ENCODE peak calls at places on chromosomes 4 and X, in nine cellular contexts. E is lower lobe of right lung; D is left ventricle myocardium inferior; S is right lobe of liver; I is CD8-positive, alpha-beta memory T cell; R is adipocyte; W is fibroblast of lung; H is tibial artery; Z is OCI-LY7. F is an unnamed sample. For H3K4me1 and H3K36me3, the result is how much of the 10 kb centered on the place peaks cover.

GRCh38 chrX:28590394-28590793 is 3.1 kb downstream of the IL1RAPL1 start:
- DNase-seq in D (no peak), Z (no peak), R (peak), H (no peak), S (no peak), E (no peak), I (no peak), W (peak), F (no peak)

GRCh38 chr4:169243808-169244207 is 26.9 kb downstream of the SH3RF1 start:
- DNase-seq in I (no peak), E (no peak), S (no peak), H (no peak), Z (no peak), D (no peak), R (peak), W (peak), F (no peak)

GRCh38 chr4:1990348-1990645 is 18.5 kb downstream of the NELFA start:
- DNase-seq in E (no peak), H (no peak), Z (no peak), D (no peak), S (no peak), W (no peak), R (no peak), I (no peak), F (no peak)

GRCh38 chr4:11632488-11632887 is 203.8 kb upstream of the HS3ST1 start:
- DNase-seq in R (no peak), I (no peak), E (no peak), D (no peak), S (no peak), W (no peak), Z (no peak), H (no peak), F (no peak)

GRCh38 chrX:153517421-153517820 is at the start of gene ATP2B3:
- DNase-seq in D (no peak), Z (no peak), W (no peak), R (no peak), E (no peak), I (no peak), H (no peak), S (no peak), F (no peak)

GRCh38 chr4:55791666-55792065 is 27.9 kb upstream of the EXOC1L start:
- DNase-seq in W (peak), H (no peak), I (no peak), D (no peak), R (no peak), Z (no peak), E (no peak), S (no peak), F (no peak)

GRCh38 chr4:70737006-70737405 is 15.2 kb downstream of the RUFY3 start:
- DNase-seq in D (no peak), R (no peak), S (no peak), Z (peak), H (no peak), W (no peak), E (no peak), I (no peak), F (no peak)

GRCh38 chr4:83115000-83115399 is 471 bp upstream of the PLAC8 start:
- DNase-seq in W (peak), Z (no peak), R (peak), S (no peak), E (no peak), I (no peak), H (no peak), D (no peak), F (no peak)

GRCh38 chr4:150006197-150006596 is 72.0 kb upstream of the DCLK2 start:
- DNase-seq in H (no peak), W (peak), I (no peak), D (no peak), S (no peak), R (peak), E (no peak), Z (no peak), F (no peak)

GRCh38 chr4:2289311-2289954 is 27.5 kb upstream of the MXD4 start:
- DNase-seq in I (peak), D (no peak), R (no peak), E (no peak), S (no peak), Z (no peak), W (no peak), H (no peak), F (no peak)

GRCh38 chr4:87236851-87237250 is 16.4 kb upstream of the KLHL8 start:
- DNase-seq in D (no peak), H (no peak), E (no peak), Z (no peak), S (no peak), I (no peak), W (no peak), R (no peak), F (no peak)

GRCh38 chr4:160276785-160277325 is 1174.0 kb downstream of the RAPGEF2 start:
- DNase-seq in E (no peak), Z (no peak), I (no peak), R (no peak), D (no peak), H (no peak), W (no peak), S (no peak), F (no peak)

GRCh38 chrX:124211312-124211942 is 121.0 kb upstream of the TEX13D start:
- DNase-seq in S (no peak), H (no peak), R (peak), W (no peak), Z (peak), I (peak), D (no peak), E (no peak), F (no peak)

GRCh38 chr4:46818604-46819003 is 90.4 kb downstream of the COX7B2 start:
- DNase-seq in R (no peak), S (no peak), E (no peak), D (no peak), Z (no peak), I (no peak), W (no peak), H (no peak), F (no peak)

GRCh38 chrX:153726286-153727107 is 1.8 kb downstream of the ABCD1 start:
- DNase-seq in D (peak), H (peak), W (peak), Z (peak), E (peak), R (peak), I (peak), S (peak), F (no peak)

GRCh38 chr4:169492436-169493163 is 119.8 kb downstream of the NEK1 start:
- DNase-seq in I (no peak), E (no peak), R (peak), S (no peak), D (no peak), H (no peak), Z (peak), W (peak), F (no peak)

GRCh38 chr4:156998500-156999174 is 27.0 kb upstream of the PDGFC start:
- DNase-seq in I (no peak), E (no peak), D (no peak), Z (no peak), S (no peak), H (no peak), W (peak), R (no peak), F (no peak)

GRCh38 chr4:89800012-89800516 is 36.9 kb downstream of the SNCA start:
- DNase-seq in I (no peak), R (peak), H (no peak), E (no peak), D (no peak), S (no peak), W (peak), Z (no peak), F (no peak)

GRCh38 chr4:168794881-168795280 is 215.2 kb downstream of the CBR4 start:
- DNase-seq in R (no peak), S (no peak), E (no peak), I (no peak), D (no peak), H (no peak), Z (no peak), W (no peak), F (no peak)

GRCh38 chr4:168398589-168398988 is 80.0 kb upstream of the DDX60 start:
- DNase-seq in R (no peak), S (no peak), D (no peak), W (no peak), I (no peak), H (no peak), Z (peak), E (no peak), F (no peak)

GRCh38 chr4:139163806-139164206 is 13.2 kb downstream of the ELF2 start:
- DNase-seq in Z (no peak), H (no peak), I (no peak), E (no peak), D (no peak), S (no peak), R (no peak), W (no peak), F (no peak)

GRCh38 chr4:139167774-139168444 is 9.1 kb downstream of the ELF2 start:
- DNase-seq in S (no peak), R (peak), Z (peak), I (no peak), E (no peak), D (no peak), W (peak), H (no peak), F (no peak)

GRCh38 chr4:139164731-139165130 is 12.3 kb downstream of the ELF2 start:
- DNase-seq in Z (no peak), H (no peak), W (no peak), D (no peak), S (no peak), E (no peak), I (no peak), R (no peak), F (no peak)
- H3K4me1 ChIP-seq in Z (under half), H (half or more), W (under half), D (half or more), S (under half), E (half or more), I (under half), R (under half), F (under half)

DNA sequence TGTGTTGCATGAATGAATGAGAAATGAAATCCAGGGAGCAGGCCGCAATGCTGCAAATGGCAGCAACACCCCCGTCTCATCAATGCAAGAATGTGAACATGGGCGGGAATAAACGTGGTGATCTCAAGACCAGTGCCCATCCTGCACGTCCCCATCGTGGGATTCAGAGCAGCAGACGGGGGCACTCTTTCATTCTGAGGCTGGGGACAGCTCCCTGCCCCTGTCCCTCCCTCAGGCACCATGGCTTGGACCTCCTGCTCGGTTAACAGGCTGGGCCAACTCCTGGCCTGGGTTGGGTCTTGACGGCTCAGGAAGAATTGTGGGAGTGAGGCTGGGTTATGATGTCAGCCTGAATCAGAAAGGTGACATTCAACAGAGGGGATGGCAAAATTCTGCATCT is 78.9 kb downstream of the NSUN7 start:
- DNase-seq in Z (no peak), E (no peak), S (no peak), D (no peak), R (no peak), H (peak), I (no peak), W (no peak), F (no peak)
- H3K36me3 ChIP-seq in Z (under half), E (half or more), S (under half), D (half or more), R (half or more), H (half or more), I (under half), W (under half), F (under half)

GRCh38 chr4:158903472-158904043 is 134.7 kb downstream of the FNIP2 start:
- DNase-seq in D (no peak), H (no peak), S (no peak), E (no peak), Z (no peak), W (no peak), I (no peak), R (no peak), F (no peak)
- H3K4me1 ChIP-seq in D (under half), H (under half), S (under half), E (under half), Z (under half), W (under half), I (under half), R (under half), F (under half)

GRCh38 chr4:31660916-31661315 is 940.7 kb downstream of the PCDH7 start:
- DNase-seq in I (no peak), S (no peak), W (no peak), E (no peak), R (no peak), D (no peak), H (no peak), Z (no peak), F (no peak)
- H3K36me3 ChIP-seq in I (under half), S (under half), W (under half), E (under half), R (under half), D (under half), H (under half), Z (under half), F (under half)

DNA sequence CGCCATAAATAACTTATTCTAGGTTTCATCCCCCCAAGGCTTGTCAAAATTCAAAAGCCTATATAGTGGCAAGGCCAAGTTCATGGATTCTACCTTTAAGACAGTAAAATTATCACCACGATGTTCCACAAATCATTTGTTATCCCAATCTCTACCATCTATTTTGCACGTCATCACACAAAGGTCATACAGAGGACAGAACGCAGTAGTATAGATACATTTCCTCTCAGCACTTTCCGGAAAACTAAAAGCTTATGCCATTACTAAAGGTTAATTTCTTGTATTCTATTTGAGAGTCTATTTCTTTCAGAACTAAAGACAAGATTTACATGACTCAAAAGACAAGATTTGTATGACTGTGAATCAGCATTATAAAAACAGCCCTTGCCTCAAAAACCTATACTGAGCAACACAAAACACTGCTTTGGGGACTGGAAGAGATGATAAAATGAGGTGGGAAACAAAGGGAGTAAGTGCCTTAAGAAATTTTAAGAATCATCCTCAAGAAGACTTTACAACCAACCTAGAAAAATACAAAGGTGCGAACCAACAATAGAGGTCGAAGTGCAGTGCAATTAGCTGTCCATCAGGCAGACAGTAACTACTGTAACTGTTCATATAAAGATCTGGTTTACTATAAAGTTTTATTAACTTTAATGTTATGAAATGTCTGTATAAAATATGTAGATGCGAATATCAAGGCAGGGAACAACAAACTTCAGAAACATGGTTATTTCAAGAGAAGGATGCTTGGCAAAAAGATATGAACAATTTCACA is 7.6 kb downstream of the UBE2D3 start:
- DNase-seq in R (no peak), Z (no peak), D (no peak), I (no peak), S (no peak), W (peak), H (no peak), E (no peak), F (no peak)
- H3K4me1 ChIP-seq in R (half or more), Z (half or more), D (half or more), I (half or more), S (half or more), W (under half), H (half or more), E (half or more), F (half or more)

DNA sequence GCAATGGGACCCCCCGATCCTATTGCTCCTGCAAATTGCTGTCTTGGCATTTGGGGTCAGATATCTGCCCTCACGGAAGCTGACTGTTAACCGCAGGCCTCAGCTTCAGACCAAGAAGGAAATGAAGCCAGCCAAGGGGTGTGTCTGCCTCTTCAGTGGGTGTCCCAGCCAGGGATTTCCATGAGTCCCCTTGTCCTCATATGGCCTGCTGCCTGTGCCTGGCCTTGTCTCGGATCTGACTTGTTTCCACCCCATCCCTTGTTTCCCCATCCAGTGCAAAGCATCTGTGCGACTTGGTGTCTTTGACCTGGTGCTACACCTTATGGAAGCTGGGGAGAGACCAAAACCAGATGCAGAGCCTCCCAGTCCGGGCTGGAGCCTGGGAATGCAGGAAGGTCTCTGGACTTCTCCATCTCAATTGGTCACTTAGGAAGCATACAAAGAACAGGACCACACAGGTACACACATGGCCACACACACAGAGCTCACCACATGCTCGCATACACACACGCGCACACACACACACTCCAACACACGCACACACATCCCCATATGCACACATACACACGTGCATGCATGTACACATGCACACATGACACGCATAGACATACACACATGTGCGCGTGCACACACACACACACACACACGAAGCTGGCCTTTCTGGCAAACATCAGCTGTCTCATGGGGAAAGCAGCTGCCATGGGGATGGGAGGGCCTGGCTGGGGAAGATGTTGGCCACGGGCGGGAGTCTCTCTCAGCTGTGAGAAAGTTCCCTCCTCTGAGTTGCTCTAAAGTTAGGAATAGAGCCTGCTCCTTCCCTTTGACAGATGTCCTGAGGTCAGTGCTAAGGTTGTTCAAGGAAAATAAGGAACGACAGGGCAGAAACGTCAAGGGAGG is 65.5 kb downstream of the CRMP1 start:
- DNase-seq in D (no peak), E (no peak), W (peak), S (no peak), R (no peak), I (peak), Z (no peak), H (no peak), F (no peak)
- H3K36me3 ChIP-seq in D (under half), E (under half), W (under half), S (under half), R (under half), I (under half), Z (under half), H (under half), F (under half)

GRCh38 chrX:118988913-118989312 is 14.5 kb downstream of the LONRF3 start:
- DNase-seq in S (no peak), Z (no peak), I (no peak), E (no peak), H (no peak), D (no peak), R (no peak), W (no peak), F (no peak)

GRCh38 chrX:118978451-118978850 is 4.0 kb downstream of the LONRF3 start:
- DNase-seq in Z (no peak), H (no peak), I (no peak), E (no peak), D (no peak), R (no peak), W (no peak), S (no peak), F (no peak)

DNA sequence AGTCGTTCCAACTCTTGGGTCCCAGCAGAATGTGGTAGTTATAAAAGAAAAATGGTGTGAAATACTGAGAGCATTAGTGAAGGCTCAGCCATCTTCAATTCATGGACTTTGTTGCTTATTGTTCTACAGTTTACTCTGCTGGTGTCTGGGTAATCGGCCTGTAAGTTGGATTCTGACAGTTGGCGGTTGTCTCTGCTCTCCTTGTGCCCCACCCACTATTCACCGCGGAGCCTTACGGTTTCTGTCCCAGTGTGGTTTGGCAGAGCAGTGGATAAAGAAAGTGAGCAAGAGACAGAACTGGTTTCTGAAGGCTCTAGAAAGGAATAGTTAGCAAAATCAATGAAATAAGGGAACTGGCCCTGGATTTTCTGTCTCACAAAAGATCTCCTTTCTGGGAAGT is 9.1 kb downstream of the LONRF3 start:
- DNase-seq in I (no peak), Z (no peak), W (no peak), R (no peak), S (no peak), E (no peak), H (no peak), D (no peak), F (no peak)
- H3K4me1 ChIP-seq in I (under half), Z (under half), W (under half), R (under half), S (under half), E (under half), H (under half), D (under half), F (under half)

DNA sequence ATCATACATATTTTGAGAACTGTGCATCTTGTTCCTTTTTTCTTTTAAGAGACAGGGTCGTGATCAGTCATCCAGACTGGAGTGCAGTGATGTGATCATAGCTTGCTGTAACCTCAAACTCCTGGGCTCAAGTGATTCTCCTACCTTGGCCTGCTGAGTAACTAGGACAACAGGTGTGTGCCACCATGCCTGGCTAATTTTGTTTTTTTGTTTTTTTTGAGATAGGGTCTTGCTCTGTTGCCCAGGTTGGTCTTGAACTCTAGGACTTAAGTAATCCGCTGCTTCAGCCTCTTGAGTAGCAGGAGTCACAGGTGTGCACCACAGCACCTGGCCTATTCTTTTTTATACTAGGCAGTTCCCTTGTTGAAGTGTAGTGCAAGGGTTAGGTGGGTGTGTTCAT is 24.6 kb downstream of the KDM6A start:
- DNase-seq in Z (peak), E (no peak), S (no peak), H (no peak), R (no peak), I (no peak), D (no peak), W (no peak), F (no peak)
- H3K36me3 ChIP-seq in Z (under half), E (under half), S (under half), H (under half), R (under half), I (under half), D (under half), W (under half), F (under half)